ENCODE peak calls at places on chromosomes 16 and 17, in six cellular contexts. N, M, O, Q, K and Y are unnamed samples.

GRCh38 chr17:35734396-35734795 is 3.0 kb downstream of the RASL10B start:
- DNase-seq in K (no peak), M (no peak), N (no peak), Q (no peak), O (no peak), Y (no peak)

GRCh38 chr16:84979516-84979915 is 31.8 kb downstream of the ZDHHC7 start:
- DNase-seq in Q (no peak), N (no peak), M (no peak), K (no peak), O (no peak), Y (no peak)

GRCh38 chr17:61744804-61745203 is 118.5 kb downstream of the BRIP1 start:
- DNase-seq in Q (no peak), N (no peak), M (no peak), K (no peak), O (no peak), Y (no peak)

GRCh38 chr16:57749872-57750452 is 14.4 kb downstream of the KATNB1 start:
- DNase-seq in O (no peak), Q (no peak), M (no peak), N (no peak), K (no peak), Y (no peak)

GRCh38 chr16:81797443-81797842 is 18.4 kb downstream of the PLCG2 start:
- DNase-seq in N (no peak), O (peak; percentile 95), K (no peak), M (no peak), Q (no peak), Y (no peak)

GRCh38 chr16:67404740-67405226 is 11.5 kb upstream of the TPPP3 start:
- DNase-seq in K (no peak), M (no peak), O (no peak), Q (no peak), N (peak; percentile 89), Y (no peak)

GRCh38 chr16:69334696-69335095 is 4.3 kb upstream of the PDF start:
- DNase-seq in N (no peak), K (no peak), Q (no peak), O (no peak), M (no peak), Y (no peak)

GRCh38 chr16:58709338-58709737 is 24.8 kb upstream of the SLC38A7 start:
- DNase-seq in M (no peak), Q (no peak), N (no peak), K (no peak), O (no peak), Y (no peak)

GRCh38 chr16:11497329-11497805 is 89.4 kb downstream of the LITAF start:
- DNase-seq in Q (no peak), O (peak; percentile 37), K (no peak), N (peak; percentile 85), M (peak; percentile 66), Y (peak; percentile 70)

GRCh38 chr16:77849640-77850258 is 61.4 kb downstream of the VAT1L start:
- DNase-seq in M (no peak), K (no peak), N (no peak), Q (no peak), O (no peak), Y (no peak)

GRCh38 chr17:71084219-71084618 is 914.9 kb downstream of the KCNJ2 start:
- DNase-seq in M (peak; percentile 26), O (no peak), K (peak; percentile 5), N (peak; percentile 69), Q (no peak), Y (no peak)

GRCh38 chr16:11232852-11233726 is 22.9 kb downstream of the SOCS1 start:
- DNase-seq in K (peak; percentile 77), M (no peak), Q (no peak), O (no peak), N (no peak), Y (no peak)

GRCh38 chr17:35254107-35254802 is 11.4 kb downstream of the SLFN5 start:
- DNase-seq in K (no peak), M (peak; percentile 56), O (no peak), N (peak; percentile 42), Q (no peak), Y (peak; percentile 59)

GRCh38 chr16:48963306-48963705 is 318.3 kb downstream of the CBLN1 start:
- DNase-seq in K (no peak), M (no peak), Q (no peak), O (no peak), N (peak; percentile 42), Y (no peak)

GRCh38 chr16:990516-991291 is 9.1 kb downstream of the SOX8 start:
- DNase-seq in K (no peak), Q (no peak), M (no peak), N (no peak), O (no peak), Y (no peak)

GRCh38 chr17:49244839-49245238 is 14.3 kb upstream of the PHOSPHO1 start:
- DNase-seq in Q (no peak), O (no peak), N (no peak), K (no peak), M (no peak), Y (no peak)

GRCh38 chr17:17650959-17651358 is 30.3 kb upstream of the RAI1 start:
- DNase-seq in Q (no peak), M (no peak), N (no peak), O (no peak), K (no peak), Y (no peak)
- TF ChIP-seq SIN3A in Q (no peak), M (no peak), N (no peak), O (no peak), K (no peak), Y (no peak)

GRCh38 chr17:83176956-83177583 is 97.7 kb downstream of the METRNL start:
- DNase-seq in K (no peak), O (no peak), M (no peak), N (no peak), Q (no peak), Y (no peak)

GRCh38 chr17:83177611-83178532 is 98.5 kb downstream of the METRNL start:
- DNase-seq in Q (no peak), K (no peak), O (no peak), N (no peak), M (no peak), Y (no peak)

GRCh38 chr17:83179811-83180210 is 100.4 kb downstream of the METRNL start:
- DNase-seq in K (no peak), Q (no peak), N (no peak), M (no peak), O (no peak), Y (no peak)

GRCh38 chr17:83179378-83179777 is 100.0 kb downstream of the METRNL start:
- DNase-seq in M (no peak), O (no peak), K (no peak), N (no peak), Q (no peak), Y (no peak)

GRCh38 chr17:83178533-83179201 is 99.3 kb downstream of the METRNL start:
- DNase-seq in N (no peak), Q (no peak), M (no peak), K (no peak), O (no peak), Y (no peak)
- H3K27ac ChIP-seq in N (no peak overlapping the region), Q (no peak overlapping the region), M (no peak overlapping the region), K (no peak overlapping the region), O (no peak overlapping the region), Y (no peak overlapping the region)

DNA sequence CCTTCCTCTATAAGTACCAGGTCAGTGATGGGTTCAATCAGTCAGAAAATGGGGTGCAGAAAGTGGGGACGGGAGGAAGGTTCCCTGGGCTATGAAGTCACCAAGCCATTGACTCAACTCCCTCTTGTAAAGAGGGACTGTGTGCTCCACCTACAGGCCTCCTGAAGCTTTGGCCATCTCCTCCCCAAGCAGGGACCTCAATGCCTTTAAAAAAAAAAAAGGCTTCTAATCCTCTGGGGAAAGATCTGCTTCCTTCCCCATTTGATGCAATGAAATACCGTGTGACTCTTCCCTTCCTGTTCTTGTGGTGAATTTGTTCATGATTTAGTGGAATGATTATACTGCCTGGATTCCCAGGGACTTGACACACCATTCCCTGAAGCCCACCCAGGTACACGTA is 30.8 kb downstream of the VWA3A start:
- DNase-seq in Q (no peak), N (peak; percentile 2), K (no peak), O (no peak), M (no peak), Y (no peak)
- TF ChIP-seq CTCF in Q (peak; percentile 49), N (peak; percentile 33), K (no peak), O (peak; percentile 17), M (peak; percentile 39), Y (peak; percentile 48)

GRCh38 chr17:40909351-40909750 is 24.3 kb upstream of the KRT20 start:
- DNase-seq in M (peak; percentile 92), O (no peak), N (peak; percentile 95), Q (peak; percentile 33), K (peak; percentile 73), Y (no peak)

GRCh38 chr17:40912506-40913220 is 24.8 kb downstream of the KRT23 start:
- DNase-seq in K (no peak), M (no peak), N (no peak), Q (no peak), O (no peak), Y (no peak)

GRCh38 chr17:40909755-40910154 is 24.7 kb upstream of the KRT20 start:
- DNase-seq in M (peak; percentile 63), K (no peak), N (no peak), O (no peak), Q (no peak), Y (no peak)

GRCh38 chr17:40906613-40907012 is 21.6 kb upstream of the KRT20 start:
- DNase-seq in N (no peak), Q (no peak), O (no peak), K (no peak), M (no peak), Y (no peak)

GRCh38 chr17:40910441-40910841 is 25.4 kb upstream of the KRT20 start:
- DNase-seq in K (no peak), Q (no peak), M (no peak), N (no peak), O (no peak), Y (no peak)
- TF ChIP-seq SIN3A in K (no peak), Q (no peak), M (no peak), N (no peak), O (no peak), Y (no peak)

GRCh38 chr16:87731607-87732006 is 34.2 kb downstream of the KLHDC4 start:
- DNase-seq in K (no peak), M (no peak), Q (no peak), N (no peak), O (no peak), Y (no peak)

GRCh38 chr16:87725596-87726235 is 40.1 kb downstream of the KLHDC4 start:
- DNase-seq in Q (no peak), M (no peak), O (no peak), N (no peak), K (no peak), Y (no peak)

GRCh38 chr16:87727346-87727745 is 38.4 kb downstream of the KLHDC4 start:
- DNase-seq in O (no peak), N (no peak), Q (no peak), K (no peak), M (no peak), Y (no peak)

GRCh38 chr16:87728026-87728425 is 37.8 kb downstream of the KLHDC4 start:
- DNase-seq in K (no peak), M (no peak), Q (no peak), N (no peak), O (no peak), Y (no peak)

GRCh38 chr16:87729266-87729954 is 36.4 kb downstream of the KLHDC4 start:
- DNase-seq in N (no peak), M (no peak), K (no peak), Q (no peak), O (no peak), Y (no peak)
- H3K27ac ChIP-seq in N (no peak overlapping the region), M (no peak overlapping the region), K (no peak overlapping the region), Q (no peak overlapping the region), O (no peak overlapping the region), Y (no peak overlapping the region)